ENCODE peak calls at places on chromosomes 4 and X, in nine cellular contexts. U, Y, S, Q, N, V, A, K and H are unnamed samples.

GRCh38 chrX:7771788-7772438 is 71.1 kb upstream of the VCX start:
- DNase-seq in S (no peak), Q (no peak), K (no peak), V (no peak), U (no peak), N (no peak), A (no peak), Y (no peak), H (no peak)

GRCh38 chrX:39065051-39065871 is 264.0 kb downstream of the MID1IP1 start:
- DNase-seq in U (no peak), Q (no peak), A (peak), N (peak), K (no peak), V (no peak), S (no peak), Y (no peak), H (no peak)

GRCh38 chrX:101260435-101260834 is 30.7 kb downstream of the TAF7L start:
- DNase-seq in A (peak), N (peak), U (no peak), S (no peak), Q (no peak), V (peak), Y (no peak), K (no peak), H (no peak)

GRCh38 chr4:10889819-10890218 is 205.3 kb upstream of the CLNK start:
- DNase-seq in K (no peak), V (no peak), S (no peak), A (no peak), U (no peak), Y (no peak), N (peak), Q (no peak), H (no peak)

GRCh38 chr4:173269280-173269679 is 64.9 kb downstream of the HMGB2 start:
- DNase-seq in S (no peak), A (no peak), Q (no peak), V (no peak), Y (no peak), U (no peak), N (no peak), K (no peak), H (no peak)

GRCh38 chrX:109624022-109624421 is 950 bp downstream of the KCNE5 start:
- DNase-seq in Q (no peak), A (no peak), Y (no peak), V (no peak), K (no peak), N (peak), S (no peak), U (no peak), H (no peak)

GRCh38 chrX:108439434-108439883 is at the start of gene COL4A5:
- DNase-seq in Y (peak), K (no peak), V (peak), U (peak), S (no peak), Q (no peak), A (peak), N (peak), H (no peak)

GRCh38 chr4:121794505-121795192 is 6.5 kb upstream of the EXOSC9 start:
- DNase-seq in Y (no peak), A (no peak), S (no peak), K (no peak), U (no peak), N (peak), V (peak), Q (no peak), H (no peak)

GRCh38 chr4:151417164-151417571 is 8.2 kb downstream of the FHIP1A start:
- DNase-seq in A (peak), Q (no peak), V (no peak), Y (peak), S (no peak), U (no peak), K (no peak), N (peak), H (no peak)

GRCh38 chr4:140427104-140427918 is at the start of gene CLGN:
- DNase-seq in A (peak), V (peak), Y (no peak), Q (peak), U (peak), S (peak), K (peak), N (peak), H (peak)

GRCh38 chr4:41539711-41540110 is 1.8 kb downstream of the LIMCH1 start:
- DNase-seq in A (no peak), K (no peak), V (no peak), S (no peak), N (no peak), Q (no peak), Y (no peak), U (no peak), H (no peak)

GRCh38 chr4:156775803-156776202 is 195.8 kb downstream of the PDGFC start:
- DNase-seq in Q (no peak), V (peak), Y (no peak), S (no peak), N (no peak), K (no peak), U (no peak), A (no peak), H (no peak)

GRCh38 chrX:49659771-49660170 is 36.0 kb downstream of the PAGE1 start:
- DNase-seq in Y (no peak), A (no peak), V (no peak), U (no peak), Q (no peak), N (no peak), K (no peak), S (no peak), H (no peak)

GRCh38 chr4:140726776-140727500 is 29.2 kb downstream of the TBC1D9 start:
- DNase-seq in Y (no peak), U (peak), Q (no peak), N (no peak), V (peak), S (no peak), A (no peak), K (no peak), H (no peak)